ENCODE peak calls at places on chromosome 3, in nine cellular contexts. O is caudate nucleus; U is HS-5; V is nephron progenitor cell; E is HEK293T; S is SJSA1; Y is mesothelial cell of epicardium; P is activated CD8-positive, alpha-beta T cell treated with anti-CD3 and anti-CD28 coated beads, Interleukin-2, amount 10 ng/mL, durations not matched to agents 7 days and 5 days; I is stimulated activated CD4-positive, alpha-beta T cell treated with anti-CD3 and anti-CD28 coated beads, Interleukin-12 subunit alpha, Interleukin-12 subunit beta, amount 100 ng/mL, for 48 hours. J is an unnamed sample.

GRCh38 chr3:44235604-44236484 is 5.8 kb upstream of the TOPAZ1 start:
- DNase-seq in O (peak), U (peak), V (peak), E (peak), S (peak), Y (no peak), P (peak), I (peak), J (no peak)

GRCh38 chr3:134846084-134846483 is 51.0 kb downstream of the EPHB1 start:
- DNase-seq in O (no peak), U (no peak), V (no peak), E (no peak), S (no peak), Y (no peak), P (no peak), I (no peak), J (no peak)

GRCh38 chr3:141476033-141476432 is 10.8 kb upstream of the RASA2 start:
- DNase-seq in O (no peak), U (no peak), V (no peak), E (no peak), S (no peak), Y (no peak), P (peak), I (no peak), J (no peak)

GRCh38 chr3:151175952-151176351 is 27.1 kb downstream of the GPR171 start:
- DNase-seq in O (no peak), U (no peak), V (no peak), E (no peak), S (no peak), Y (no peak), P (no peak), I (no peak), J (no peak)

GRCh38 chr3:31041161-31041978 is 146.9 kb upstream of the GADL1 start:
- DNase-seq in O (no peak), U (peak), V (no peak), E (no peak), S (peak), Y (no peak), P (no peak), I (no peak), J (no peak)

GRCh38 chr3:82087958-82088357 is 326.5 kb upstream of the GBE1 start:
- DNase-seq in O (no peak), U (peak), V (no peak), E (no peak), S (no peak), Y (no peak), P (no peak), I (no peak), J (no peak)

GRCh38 chr3:64399205-64399800 is 174.0 kb upstream of the PRICKLE2 start:
- DNase-seq in O (no peak), U (peak), V (peak), E (peak), S (peak), Y (no peak), P (peak), I (no peak), J (no peak)

GRCh38 chr3:177579419-177579818 is 382.1 kb upstream of the TBL1XR1 start:
- DNase-seq in O (no peak), U (no peak), V (no peak), E (no peak), S (no peak), Y (no peak), P (no peak), I (no peak), J (no peak)

GRCh38 chr3:36901588-36901987 is 43.3 kb downstream of the TRANK1 start:
- DNase-seq in O (no peak), U (no peak), V (no peak), E (no peak), S (no peak), Y (no peak), P (no peak), I (no peak), J (no peak)

GRCh38 chr3:87867001-87867400 is 191.8 kb downstream of the CGGBP1 start:
- DNase-seq in O (no peak), U (peak), V (no peak), E (no peak), S (no peak), Y (no peak), P (no peak), I (no peak), J (no peak)

GRCh38 chr3:51968175-51968681 is 974 bp upstream of the PCBP4 start:
- DNase-seq in O (no peak), U (no peak), V (peak), E (no peak), S (no peak), Y (no peak), P (no peak), I (no peak), J (no peak)